ENCODE peak calls at places on chromosomes 16 and 17, in four cellular contexts. B, K, C and P are unnamed samples.

GRCh38 chr16:2388875-2389433 is 40.3 kb upstream of the CCNF start:
- DNase-seq in B (no peak), K (no peak), C (peak; percentile 68), P (no peak)

GRCh38 chr16:932831-933330 is 37.9 kb downstream of the LMF1 start:
- DNase-seq in B (no peak), K (no peak), C (no peak), P (no peak)

GRCh38 chr17:40338058-40338457 is 26.5 kb downstream of the GJD3 start:
- DNase-seq in B (no peak), K (no peak), C (no peak), P (no peak)

GRCh38 chr17:8935194-8935593 is 30.3 kb downstream of the PIK3R5 start:
- DNase-seq in B (no peak), K (no peak), C (no peak), P (no peak)

GRCh38 chr17:56142781-56143180 is 10.5 kb upstream of the ANKFN1 start:
- DNase-seq in B (no peak), K (no peak), C (no peak), P (no peak)

GRCh38 chr17:40371261-40371929 is 6.9 kb upstream of the GJD3 start:
- DNase-seq in B (no peak), K (peak; percentile 64), C (peak; percentile 31), P (no peak)

GRCh38 chr17:5078106-5079028 is at the start of gene ZFP3:
- DNase-seq in B (peak; percentile 58), K (no peak), C (no peak), P (no peak)

GRCh38 chr16:46743232-46743719 is 4.9 kb downstream of the MYLK3 start:
- DNase-seq in B (no peak), K (peak; percentile 76), C (peak; percentile 33), P (no peak)

GRCh38 chr16:69143116-69143515 is 10.7 kb downstream of the UTP4 start:
- DNase-seq in B (no peak), K (peak; percentile 41), C (peak; percentile 30), P (peak; percentile 39)

GRCh38 chr17:69947027-69947759 is 127.8 kb upstream of the KCNJ16 start:
- DNase-seq in B (no peak), K (peak; percentile 10), C (no peak), P (no peak)

GRCh38 chr17:80045703-80046102 is 9.3 kb downstream of the CCDC40 start:
- DNase-seq in B (no peak), K (no peak), C (no peak), P (no peak)

GRCh38 chr17:34519286-34519685 is 60.1 kb upstream of the TMEM132E start:
- DNase-seq in B (peak; percentile 85), K (peak; percentile 80), C (peak; percentile 8), P (peak; percentile 29)

GRCh38 chr17:76926237-76926866 is 58.1 kb downstream of the MGAT5B start:
- DNase-seq in B (no peak), K (no peak), C (no peak), P (no peak)

DNA sequence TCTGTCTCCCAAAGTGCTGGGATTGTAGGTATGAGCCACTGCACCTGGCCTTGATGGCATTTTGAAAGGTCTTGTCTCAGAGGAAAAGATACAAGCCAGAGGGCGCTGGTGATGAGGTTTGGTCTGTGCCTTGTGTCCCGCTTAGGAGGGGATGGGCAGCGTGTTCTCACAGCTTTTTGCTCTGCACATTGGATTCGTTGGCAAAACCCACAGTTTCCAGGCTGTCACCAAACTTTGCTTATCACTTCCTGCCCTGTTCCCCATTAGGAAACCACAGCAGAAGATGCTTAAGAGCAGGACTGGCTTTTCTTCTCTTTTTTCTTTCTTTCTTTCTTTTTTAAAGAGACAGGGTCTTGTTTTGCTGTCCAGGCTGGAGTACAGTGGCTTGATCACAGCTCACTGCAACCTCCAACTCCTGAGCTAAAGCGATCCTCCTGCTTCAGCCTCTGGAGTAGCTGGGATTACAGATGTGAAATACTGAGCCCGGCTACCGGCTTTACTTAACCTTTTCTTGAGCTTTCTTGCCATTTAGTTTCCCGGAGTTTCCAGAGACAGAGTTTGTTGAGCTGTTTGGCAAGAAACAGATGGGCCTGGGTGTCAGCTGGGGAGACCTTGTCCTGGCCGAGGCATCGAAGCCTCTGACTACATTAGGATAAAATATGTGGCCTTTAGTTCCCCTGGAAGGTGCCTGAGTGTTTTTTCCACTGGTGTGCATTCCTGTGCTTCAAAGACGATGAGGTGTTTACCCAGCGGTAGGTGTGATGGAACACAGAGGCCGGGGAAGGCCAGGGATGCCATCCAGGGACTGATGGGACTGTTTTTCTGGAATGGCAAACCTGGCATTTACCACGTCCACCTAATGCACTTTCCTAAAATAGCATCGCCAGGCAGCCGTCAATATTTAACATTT is 112.9 kb downstream of the ABCC1 start:
- DNase-seq in B (peak; percentile 21), K (no peak), C (no peak), P (no peak)
- TF ChIP-seq ELF4 in B (no peak), K (no peak), C (no peak), P (no peak)

GRCh38 chr17:45334701-45335677 is 18.2 kb upstream of the MAP3K14 start:
- DNase-seq in B (no peak), K (no peak), C (no peak), P (no peak)

GRCh38 chr17:45333702-45334092 is 16.9 kb upstream of the MAP3K14 start:
- DNase-seq in B (no peak), K (no peak), C (no peak), P (no peak)

GRCh38 chr17:45334231-45334630 is 17.4 kb upstream of the MAP3K14 start:
- DNase-seq in B (no peak), K (no peak), C (no peak), P (no peak)

GRCh38 chr17:45332505-45332904 is 15.7 kb upstream of the MAP3K14 start:
- DNase-seq in B (no peak), K (no peak), C (no peak), P (no peak)

DNA sequence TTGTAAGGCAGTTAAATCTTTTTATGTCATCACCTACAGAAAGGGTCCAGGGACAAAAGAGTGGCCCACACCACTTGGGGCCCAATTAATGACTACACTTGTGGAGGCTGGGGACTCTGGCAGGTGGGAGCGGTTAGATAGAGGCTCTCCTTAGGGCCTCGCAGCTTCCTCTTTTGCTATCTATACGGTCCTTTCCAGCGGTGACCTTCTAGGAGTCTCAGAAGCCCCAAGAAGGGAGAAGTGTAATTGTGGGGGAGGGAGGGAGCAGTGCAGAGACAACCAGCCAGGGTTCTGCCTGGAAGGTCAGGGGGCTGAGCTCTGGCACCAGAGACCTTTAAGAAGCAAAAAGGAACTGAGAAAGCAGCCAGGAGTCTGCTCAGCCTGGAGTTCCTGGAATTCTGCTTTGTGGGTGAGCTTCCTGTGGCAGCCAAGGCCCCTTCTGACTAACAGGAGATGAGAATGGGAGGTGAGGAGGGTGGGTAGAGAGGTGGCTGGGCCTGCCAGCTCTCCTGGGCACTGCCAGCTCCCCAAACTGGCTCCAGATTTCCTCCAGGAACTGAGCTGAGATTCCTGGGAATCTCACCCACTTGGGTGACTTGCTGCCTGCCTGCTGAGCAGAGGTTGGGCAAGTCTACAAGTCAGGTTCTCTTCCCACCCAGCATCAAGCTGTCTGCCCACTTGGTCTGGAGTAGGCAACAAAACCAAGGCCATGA is 16.3 kb upstream of the MAP3K14 start:
- DNase-seq in B (no peak), K (peak; percentile 77), C (no peak), P (no peak)
- TF ChIP-seq ELF4 in B (no peak), K (peak; percentile 15), C (no peak), P (no peak)

GRCh38 chr17:6936370-6937028 is 59.4 kb upstream of the ALOX12 start:
- DNase-seq in B (no peak), K (no peak), C (no peak), P (no peak)
- TF ChIP-seq ELF4 in B (no peak), K (no peak), C (no peak), P (no peak)

DNA sequence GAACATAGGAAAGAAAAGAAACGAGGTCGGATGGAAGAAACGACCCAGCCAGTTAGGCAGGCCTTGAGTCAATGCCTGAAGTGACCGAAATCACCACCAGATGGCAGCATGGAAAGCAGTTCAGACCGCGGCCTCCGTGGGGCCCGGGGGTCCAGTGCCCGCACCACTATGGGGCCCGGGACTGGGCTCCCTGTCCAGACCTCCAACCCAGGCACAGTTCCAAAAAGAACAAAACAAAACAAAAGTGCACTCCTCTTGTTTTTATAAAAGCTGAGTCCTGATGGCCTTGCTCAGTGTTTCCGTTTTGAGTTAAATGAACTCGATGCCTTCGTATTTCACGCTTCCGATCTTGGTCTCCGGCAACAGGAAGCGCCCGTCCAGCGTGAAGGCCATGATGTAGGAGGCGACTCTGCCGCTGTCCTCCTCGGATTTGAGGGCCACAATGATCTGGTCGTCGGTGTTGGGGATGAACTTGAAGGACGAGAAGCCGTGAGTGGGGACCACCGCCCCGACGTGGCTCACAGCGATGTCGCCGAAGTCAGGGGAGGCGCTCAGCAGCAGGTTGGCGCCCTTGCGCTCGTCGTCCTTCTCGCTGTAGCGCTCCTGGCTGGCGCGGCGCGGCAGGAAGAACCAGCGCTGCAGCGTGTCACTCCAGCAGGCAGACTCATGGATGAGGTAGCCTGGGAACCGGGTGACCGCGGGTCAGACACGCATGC is 13.7 kb upstream of the LGALS3BP start:
- DNase-seq in B (peak; percentile 85), K (peak; percentile 68), C (peak; percentile 48), P (peak; percentile 83)
- TF ChIP-seq ELF4 in B (no peak), K (no peak), C (no peak), P (no peak)

DNA sequence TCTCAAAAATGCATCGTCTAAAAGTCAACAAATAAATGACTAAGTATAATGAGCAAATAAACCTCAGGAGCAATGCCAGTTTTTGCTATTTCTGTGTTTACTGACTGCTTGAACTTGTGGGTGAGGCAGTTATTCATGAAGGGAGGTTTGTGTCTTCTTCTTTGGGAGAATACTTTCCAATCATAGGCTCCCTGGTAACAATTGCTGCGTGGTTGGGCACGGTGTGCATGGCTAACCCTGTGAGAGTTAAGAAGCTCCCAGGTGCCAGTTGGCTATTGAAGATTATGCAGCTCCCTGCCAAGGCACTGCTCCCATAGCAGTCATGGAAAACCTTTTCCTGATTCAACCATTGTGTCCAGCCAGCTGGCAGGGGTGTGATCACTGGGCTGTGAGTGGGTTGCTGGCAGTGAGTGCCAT is 775.9 kb upstream of the GOT2 start:
- DNase-seq in B (no peak), K (no peak), C (no peak), P (no peak)
- TF ChIP-seq ELF4 in B (no peak), K (no peak), C (no peak), P (no peak)